ENCODE peak calls at places on chromosomes 7 and 10, in seven cellular contexts. One of them, this sample, is unnamed.

GRCh38 chr7:1086588-1087461 is 1.1 kb upstream of the GPER1 start:
- DNase-seq in pancreas: peak
- DNase-seq in AG09309: no peak
- DNase-seq in keratinocyte: peak
- DNase-seq in sigmoid colon: peak
- DNase-seq in activated T-cell treated with anti-CD3 and anti-CD28 coated beads for 24 hours: peak
- DNase-seq in kidney glomerular epithelial cell: peak
- DNase-seq in this sample: peak

GRCh38 chr7:22628112-22628511 is 98.9 kb upstream of the IL6 start:
- DNase-seq in pancreas: no peak
- DNase-seq in keratinocyte: no peak
- DNase-seq in activated T-cell treated with anti-CD3 and anti-CD28 coated beads for 24 hours: no peak
- DNase-seq in sigmoid colon: no peak
- DNase-seq in kidney glomerular epithelial cell: no peak
- DNase-seq in AG09309: no peak
- DNase-seq in this sample: no peak

GRCh38 chr7:142997590-142997989 is 29.3 kb downstream of the OR9A2 start:
- DNase-seq in kidney glomerular epithelial cell: no peak
- DNase-seq in sigmoid colon: no peak
- DNase-seq in AG09309: no peak
- DNase-seq in keratinocyte: no peak
- DNase-seq in activated T-cell treated with anti-CD3 and anti-CD28 coated beads for 24 hours: no peak
- DNase-seq in pancreas: no peak
- DNase-seq in this sample: no peak

GRCh38 chr7:135282621-135283295 is 49.1 kb downstream of the STRA8 start:
- DNase-seq in activated T-cell treated with anti-CD3 and anti-CD28 coated beads for 24 hours: no peak
- DNase-seq in keratinocyte: no peak
- DNase-seq in pancreas: no peak
- DNase-seq in AG09309: no peak
- DNase-seq in kidney glomerular epithelial cell: no peak
- DNase-seq in sigmoid colon: no peak
- DNase-seq in this sample: no peak

GRCh38 chr10:61097026-61097425 is 153.0 kb upstream of the RHOBTB1 start:
- DNase-seq in AG09309: no peak
- DNase-seq in activated T-cell treated with anti-CD3 and anti-CD28 coated beads for 24 hours: no peak
- DNase-seq in pancreas: no peak
- DNase-seq in kidney glomerular epithelial cell: no peak
- DNase-seq in keratinocyte: no peak
- DNase-seq in sigmoid colon: no peak
- DNase-seq in this sample: no peak

GRCh38 chr7:37247881-37248280 is 200.8 kb downstream of the ELMO1 start:
- DNase-seq in AG09309: no peak
- DNase-seq in sigmoid colon: no peak
- DNase-seq in kidney glomerular epithelial cell: no peak
- DNase-seq in activated T-cell treated with anti-CD3 and anti-CD28 coated beads for 24 hours: no peak
- DNase-seq in pancreas: no peak
- DNase-seq in keratinocyte: no peak
- DNase-seq in this sample: no peak

GRCh38 chr10:57098146-57098545 is 737.1 kb upstream of the ZWINT start:
- DNase-seq in sigmoid colon: no peak
- DNase-seq in kidney glomerular epithelial cell: no peak
- DNase-seq in pancreas: no peak
- DNase-seq in keratinocyte: no peak
- DNase-seq in activated T-cell treated with anti-CD3 and anti-CD28 coated beads for 24 hours: no peak
- DNase-seq in AG09309: no peak
- DNase-seq in this sample: no peak

GRCh38 chr7:112381311-112382091 is 68.8 kb upstream of the IFRD1 start:
- DNase-seq in sigmoid colon: no peak
- DNase-seq in AG09309: no peak
- DNase-seq in activated T-cell treated with anti-CD3 and anti-CD28 coated beads for 24 hours: no peak
- DNase-seq in kidney glomerular epithelial cell: no peak
- DNase-seq in pancreas: no peak
- DNase-seq in keratinocyte: no peak
- DNase-seq in this sample: no peak

GRCh38 chr7:65840446-65840845 is 32.4 kb upstream of the VKORC1L1 start:
- DNase-seq in sigmoid colon: no peak
- DNase-seq in keratinocyte: no peak
- DNase-seq in pancreas: peak
- DNase-seq in AG09309: no peak
- DNase-seq in activated T-cell treated with anti-CD3 and anti-CD28 coated beads for 24 hours: no peak
- DNase-seq in kidney glomerular epithelial cell: no peak
- DNase-seq in this sample: no peak

GRCh38 chr10:110758898-110759297 is 112.8 kb upstream of the PDCD4 start:
- DNase-seq in sigmoid colon: no peak
- DNase-seq in AG09309: peak
- DNase-seq in activated T-cell treated with anti-CD3 and anti-CD28 coated beads for 24 hours: no peak
- DNase-seq in keratinocyte: no peak
- DNase-seq in pancreas: no peak
- DNase-seq in kidney glomerular epithelial cell: peak
- DNase-seq in this sample: no peak

GRCh38 chr10:89085153-89085552 is 94.6 kb downstream of the FAS start:
- DNase-seq in sigmoid colon: no peak
- DNase-seq in pancreas: no peak
- DNase-seq in kidney glomerular epithelial cell: no peak
- DNase-seq in keratinocyte: no peak
- DNase-seq in AG09309: no peak
- DNase-seq in activated T-cell treated with anti-CD3 and anti-CD28 coated beads for 24 hours: no peak
- DNase-seq in this sample: no peak

GRCh38 chr7:2405601-2406345 is 2.4 kb downstream of the CHST12 start:
- DNase-seq in kidney glomerular epithelial cell: no peak
- DNase-seq in pancreas: no peak
- DNase-seq in activated T-cell treated with anti-CD3 and anti-CD28 coated beads for 24 hours: peak
- DNase-seq in AG09309: no peak
- DNase-seq in keratinocyte: no peak
- DNase-seq in sigmoid colon: no peak
- DNase-seq in this sample: peak

GRCh38 chr10:128470302-128470962 is 344.2 kb upstream of the MKI67 start:
- DNase-seq in AG09309: no peak
- DNase-seq in kidney glomerular epithelial cell: no peak
- DNase-seq in activated T-cell treated with anti-CD3 and anti-CD28 coated beads for 24 hours: no peak
- DNase-seq in keratinocyte: no peak
- DNase-seq in pancreas: no peak
- DNase-seq in sigmoid colon: no peak
- DNase-seq in this sample: no peak

GRCh38 chr7:133771778-133772421 is 355.2 kb upstream of the LRGUK start:
- DNase-seq in sigmoid colon: no peak
- DNase-seq in keratinocyte: peak
- DNase-seq in kidney glomerular epithelial cell: no peak
- DNase-seq in pancreas: no peak
- DNase-seq in AG09309: no peak
- DNase-seq in activated T-cell treated with anti-CD3 and anti-CD28 coated beads for 24 hours: no peak
- DNase-seq in this sample: no peak

GRCh38 chr10:20327954-20328353 is 511.7 kb downstream of the PLXDC2 start:
- DNase-seq in activated T-cell treated with anti-CD3 and anti-CD28 coated beads for 24 hours: no peak
- DNase-seq in keratinocyte: no peak
- DNase-seq in sigmoid colon: no peak
- DNase-seq in pancreas: no peak
- DNase-seq in kidney glomerular epithelial cell: no peak
- DNase-seq in AG09309: no peak
- DNase-seq in this sample: no peak

GRCh38 chr10:132804785-132805426 is 19.0 kb upstream of the NKX6-2 start:
- DNase-seq in AG09309: no peak
- DNase-seq in sigmoid colon: peak
- DNase-seq in kidney glomerular epithelial cell: no peak
- DNase-seq in pancreas: peak
- DNase-seq in keratinocyte: no peak
- DNase-seq in activated T-cell treated with anti-CD3 and anti-CD28 coated beads for 24 hours: no peak
- DNase-seq in this sample: no peak

GRCh38 chr7:119026391-119026790 is 801.9 kb downstream of the ANKRD7 start:
- DNase-seq in activated T-cell treated with anti-CD3 and anti-CD28 coated beads for 24 hours: no peak
- DNase-seq in pancreas: no peak
- DNase-seq in AG09309: no peak
- DNase-seq in kidney glomerular epithelial cell: no peak
- DNase-seq in sigmoid colon: no peak
- DNase-seq in keratinocyte: no peak
- DNase-seq in this sample: no peak

GRCh38 chr7:2431260-2431867 is 28.0 kb downstream of the CHST12 start:
- DNase-seq in sigmoid colon: no peak
- DNase-seq in AG09309: no peak
- DNase-seq in keratinocyte: no peak
- DNase-seq in activated T-cell treated with anti-CD3 and anti-CD28 coated beads for 24 hours: no peak
- DNase-seq in pancreas: no peak
- DNase-seq in kidney glomerular epithelial cell: no peak
- DNase-seq in this sample: peak

GRCh38 chr7:108120943-108121342 is 9.2 kb downstream of the LAMB4 start:
- DNase-seq in sigmoid colon: no peak
- DNase-seq in keratinocyte: no peak
- DNase-seq in pancreas: no peak
- DNase-seq in AG09309: no peak
- DNase-seq in kidney glomerular epithelial cell: no peak
- DNase-seq in activated T-cell treated with anti-CD3 and anti-CD28 coated beads for 24 hours: no peak
- DNase-seq in this sample: no peak

GRCh38 chr7:106744507-106745180 is 83.7 kb upstream of the CCDC71L start:
- DNase-seq in AG09309: no peak
- DNase-seq in keratinocyte: no peak
- DNase-seq in sigmoid colon: no peak
- DNase-seq in pancreas: no peak
- DNase-seq in activated T-cell treated with anti-CD3 and anti-CD28 coated beads for 24 hours: no peak
- DNase-seq in kidney glomerular epithelial cell: no peak
- DNase-seq in this sample: no peak

GRCh38 chr7:117383826-117384225 is 43.5 kb downstream of the ASZ1 start:
- DNase-seq in keratinocyte: no peak
- DNase-seq in activated T-cell treated with anti-CD3 and anti-CD28 coated beads for 24 hours: no peak
- DNase-seq in pancreas: no peak
- DNase-seq in kidney glomerular epithelial cell: no peak
- DNase-seq in sigmoid colon: no peak
- DNase-seq in AG09309: no peak
- DNase-seq in this sample: no peak

GRCh38 chr10:48456808-48457761 is 147.8 kb downstream of the ARHGAP22 start:
- DNase-seq in kidney glomerular epithelial cell: no peak
- DNase-seq in pancreas: peak
- DNase-seq in keratinocyte: no peak
- DNase-seq in AG09309: no peak
- DNase-seq in activated T-cell treated with anti-CD3 and anti-CD28 coated beads for 24 hours: no peak
- DNase-seq in sigmoid colon: peak
- DNase-seq in this sample: no peak

GRCh38 chr7:129843365-129843898 is 109.3 kb downstream of the UBE2H start:
- DNase-seq in pancreas: no peak
- DNase-seq in keratinocyte: no peak
- DNase-seq in kidney glomerular epithelial cell: no peak
- DNase-seq in AG09309: no peak
- DNase-seq in sigmoid colon: no peak
- DNase-seq in activated T-cell treated with anti-CD3 and anti-CD28 coated beads for 24 hours: no peak
- DNase-seq in this sample: no peak

GRCh38 chr10:4129866-4130455 is 345.0 kb upstream of the KLF6 start:
- DNase-seq in pancreas: no peak
- DNase-seq in keratinocyte: no peak
- DNase-seq in sigmoid colon: no peak
- DNase-seq in activated T-cell treated with anti-CD3 and anti-CD28 coated beads for 24 hours: no peak
- DNase-seq in AG09309: no peak
- DNase-seq in kidney glomerular epithelial cell: no peak
- DNase-seq in this sample: no peak

GRCh38 chr7:116779921-116780320 is 82.5 kb upstream of the CAPZA2 start:
- DNase-seq in kidney glomerular epithelial cell: peak
- DNase-seq in AG09309: no peak
- DNase-seq in pancreas: no peak
- DNase-seq in activated T-cell treated with anti-CD3 and anti-CD28 coated beads for 24 hours: no peak
- DNase-seq in keratinocyte: no peak
- DNase-seq in sigmoid colon: no peak
- DNase-seq in this sample: no peak

GRCh38 chr7:108146070-108146842 is 16.1 kb upstream of the LAMB4 start:
- DNase-seq in pancreas: no peak
- DNase-seq in activated T-cell treated with anti-CD3 and anti-CD28 coated beads for 24 hours: peak
- DNase-seq in keratinocyte: no peak
- DNase-seq in AG09309: peak
- DNase-seq in sigmoid colon: peak
- DNase-seq in kidney glomerular epithelial cell: peak
- DNase-seq in this sample: peak

GRCh38 chr10:11197266-11197712 is 179.6 kb downstream of the CELF2 start:
- DNase-seq in activated T-cell treated with anti-CD3 and anti-CD28 coated beads for 24 hours: no peak
- DNase-seq in kidney glomerular epithelial cell: no peak
- DNase-seq in keratinocyte: no peak
- DNase-seq in pancreas: no peak
- DNase-seq in sigmoid colon: no peak
- DNase-seq in AG09309: no peak
- DNase-seq in this sample: no peak

GRCh38 chr7:37683263-37684120 is at the start of gene GPR141:
- DNase-seq in kidney glomerular epithelial cell: peak
- DNase-seq in AG09309: no peak
- DNase-seq in sigmoid colon: no peak
- DNase-seq in activated T-cell treated with anti-CD3 and anti-CD28 coated beads for 24 hours: no peak
- DNase-seq in pancreas: no peak
- DNase-seq in keratinocyte: no peak
- DNase-seq in this sample: no peak

This sample was measured in activated T-helper 1 cell treated with anti-CD3 and anti-CD28 coated beads, Interleukin-12 subunit alpha, Interleukin-12 subunit beta, Interleukin-2, Interleukin-4 antibody, amounts not matched to agents 30 ng/mL and 10 ng/mL and 1 ng/mL, durations not matched to agents 14 hours and 24 hours and 36 hours.